ENCODE peak calls at places on chromosomes 7 and 10, in five cellular contexts. B is neural crest cell; H is activated naive CD4-positive, alpha-beta T cell treated with anti-CD3 and anti-CD28 coated beads for 36 hours; T is NCI-H69; J is OCI-LY7. U is an unnamed sample.

GRCh38 chr10:47243791-47244190 is 56.2 kb upstream of the GDF10 start:
- DNase-seq in T (no peak), J (no peak), H (no peak), B (no peak), U (no peak)

GRCh38 chr10:62308101-62308500 is 39.5 kb upstream of the RTKN2 start:
- DNase-seq in T (no peak), J (no peak), B (no peak), H (no peak), U (no peak)

GRCh38 chr10:104680467-104681401 is 39.6 kb downstream of the SORCS3 start:
- DNase-seq in J (no peak), H (no peak), B (peak), T (peak), U (no peak)

GRCh38 chr10:71594934-71595571 is 124.5 kb downstream of the C10orf105 start:
- DNase-seq in H (no peak), B (no peak), T (no peak), J (no peak), U (no peak)

GRCh38 chr7:151689196-151689971 is 169.7 kb upstream of the RHEB start:
- DNase-seq in J (no peak), H (no peak), B (no peak), T (peak), U (no peak)

GRCh38 chr7:117796889-117797288 is 76.4 kb downstream of the CTTNBP2 start:
- DNase-seq in T (peak), J (no peak), H (no peak), B (no peak), U (no peak)

GRCh38 chr7:74183142-74183541 is 9.0 kb downstream of the EIF4H start:
- DNase-seq in T (no peak), J (no peak), B (no peak), H (no peak), U (no peak)

GRCh38 chr7:40221836-40222235 is 87.0 kb downstream of the SUGCT start:
- DNase-seq in J (no peak), T (no peak), H (no peak), B (no peak), U (no peak)

GRCh38 chr7:108114117-108114841 is 15.9 kb downstream of the LAMB4 start:
- DNase-seq in T (peak), H (peak), B (no peak), J (peak), U (peak)

GRCh38 chr7:27709137-27710075 is 30.6 kb upstream of the TAX1BP1 start:
- DNase-seq in B (no peak), T (no peak), H (no peak), J (no peak), U (no peak)

GRCh38 chr7:128741491-128741890 is 2.3 kb downstream of the CALU start:
- DNase-seq in B (no peak), T (no peak), J (no peak), H (no peak), U (no peak)

GRCh38 chr7:130982160-130982638 is 248.2 kb upstream of the KLF14 start:
- DNase-seq in B (no peak), J (peak), T (peak), H (peak), U (peak)

GRCh38 chr7:142130282-142130681 is 18.8 kb downstream of the MGAM2 start:
- DNase-seq in J (no peak), T (peak), H (no peak), B (no peak), U (no peak)

GRCh38 chr7:139915301-139915863 is 86.3 kb downstream of the TBXAS1 start:
- DNase-seq in B (no peak), H (no peak), J (no peak), T (no peak), U (no peak)

U was measured in RPMI8226.